ENCODE peak calls at places on chromosomes 11 and 22, in ten cellular contexts. E is stomach, A is cardiac fibroblast, B is transverse colon, V is HFF-Myc, X is glutamatergic neuron, U is Calu3, H is right lobe of liver, O is heart right ventricle, C is cardiac muscle cell. Y is an unnamed sample.

GRCh38 chr11:134155456-134155855 is 68.3 kb downstream of the NCAPD3 start:
- DNase-seq in E (no peak), A (no peak), B (no peak), V (no peak), X (no peak), U (no peak), H (no peak), O (no peak), C (no peak), Y (no peak)

GRCh38 chr11:131957891-131958290 is 587.5 kb downstream of the NTM start:
- DNase-seq in E (no peak), A (no peak), B (no peak), V (peak), X (no peak), U (no peak), H (no peak), O (no peak), C (no peak), Y (no peak)

GRCh38 chr11:133978816-133979215 is 22.0 kb upstream of the IGSF9B start:
- DNase-seq in E (no peak), A (peak), B (no peak), V (no peak), X (no peak), U (no peak), H (no peak), O (no peak), C (no peak), Y (no peak)

GRCh38 chr11:62879150-62879549 is 1.5 kb upstream of the SLC3A2 start:
- DNase-seq in E (no peak), A (no peak), B (no peak), V (no peak), X (no peak), U (no peak), H (no peak), O (no peak), C (no peak), Y (no peak)

GRCh38 chr22:46728470-46728869 is 9.6 kb downstream of the CERK start:
- DNase-seq in E (no peak), A (no peak), B (no peak), V (no peak), X (no peak), U (no peak), H (no peak), O (no peak), C (no peak), Y (no peak)

GRCh38 chr11:126654886-126655806 is 299.7 kb downstream of the ST3GAL4 start:
- DNase-seq in E (no peak), A (no peak), B (no peak), V (no peak), X (peak), U (no peak), H (no peak), O (no peak), C (no peak), Y (no peak)

GRCh38 chr11:17991799-17992433 is 20.9 kb downstream of the SERGEF start:
- DNase-seq in E (peak), A (peak), B (peak), V (no peak), X (peak), U (peak), H (no peak), O (peak), C (peak), Y (no peak)

GRCh38 chr11:75265851-75266531 is 25.4 kb downstream of the TPBGL start:
- DNase-seq in E (no peak), A (peak), B (peak), V (no peak), X (peak), U (no peak), H (peak), O (no peak), C (peak), Y (no peak)

GRCh38 chr11:66327171-66328035 is 8.8 kb downstream of the RIN1 start:
- DNase-seq in E (no peak), A (peak), B (no peak), V (no peak), X (no peak), U (no peak), H (no peak), O (no peak), C (peak), Y (no peak)

GRCh38 chr11:12434255-12434654 is 56.9 kb downstream of the PARVA start:
- DNase-seq in E (no peak), A (no peak), B (no peak), V (no peak), X (no peak), U (no peak), H (no peak), O (no peak), C (no peak), Y (no peak)

GRCh38 chr22:36771376-36772063 is 4.4 kb downstream of the IFT27 start:
- DNase-seq in E (no peak), A (no peak), B (no peak), V (no peak), X (no peak), U (no peak), H (no peak), O (no peak), C (no peak), Y (peak)

GRCh38 chr11:116868066-116868465 is 30.6 kb upstream of the APOA1 start:
- DNase-seq in E (no peak), A (no peak), B (no peak), V (no peak), X (no peak), U (no peak), H (no peak), O (no peak), C (no peak), Y (no peak)

GRCh38 chr11:86523738-86524602 is 148.4 kb downstream of the ME3 start:
- DNase-seq in E (peak), A (peak), B (no peak), V (no peak), X (no peak), U (peak), H (no peak), O (no peak), C (peak), Y (no peak)

GRCh38 chr11:45158210-45158644 is 11.8 kb downstream of the PRDM11 start:
- DNase-seq in E (no peak), A (no peak), B (peak), V (no peak), X (no peak), U (no peak), H (no peak), O (no peak), C (peak), Y (peak)

GRCh38 chr11:130070829-130071205 is 1.1 kb downstream of the APLP2 start:
- DNase-seq in E (no peak), A (peak), B (peak), V (no peak), X (no peak), U (no peak), H (peak), O (no peak), C (peak), Y (no peak)

GRCh38 chr11:61978703-61979661 is 11.5 kb upstream of the FTH1 start:
- DNase-seq in E (no peak), A (peak), B (no peak), V (no peak), X (no peak), U (no peak), H (peak), O (peak), C (peak), Y (no peak)

GRCh38 chr11:45671246-45672171 is 6.1 kb upstream of the CHST1 start:
- DNase-seq in E (no peak), A (no peak), B (no peak), V (no peak), X (no peak), U (peak), H (no peak), O (no peak), C (no peak), Y (no peak)

GRCh38 chr11:100739636-100740035 is 52.5 kb downstream of the ARHGAP42 start:
- DNase-seq in E (peak), A (peak), B (no peak), V (no peak), X (no peak), U (peak), H (no peak), O (peak), C (peak), Y (no peak)

GRCh38 chr11:75495749-75496641 is 29.7 kb downstream of the GDPD5 start:
- DNase-seq in E (no peak), A (no peak), B (no peak), V (no peak), X (no peak), U (no peak), H (no peak), O (no peak), C (no peak), Y (no peak)

GRCh38 chr22:38228326-38228872 is 26.6 kb downstream of the MAFF start:
- DNase-seq in E (no peak), A (no peak), B (no peak), V (no peak), X (no peak), U (no peak), H (no peak), O (no peak), C (peak), Y (no peak)

GRCh38 chr11:68267881-68268240 is 3.9 kb downstream of the C11orf24 start:
- DNase-seq in E (no peak), A (no peak), B (no peak), V (no peak), X (no peak), U (no peak), H (no peak), O (no peak), C (no peak), Y (no peak)

GRCh38 chr11:60950933-60951610 is 904 bp downstream of the SLC15A3 start:
- DNase-seq in E (peak), A (no peak), B (no peak), V (no peak), X (no peak), U (no peak), H (no peak), O (no peak), C (peak), Y (no peak)

GRCh38 chr11:33692013-33692504 is 8.6 kb downstream of the C11orf91 start:
- DNase-seq in E (peak), A (peak), B (peak), V (peak), X (no peak), U (peak), H (no peak), O (peak), C (peak), Y (no peak)

GRCh38 chr22:49938565-49939136 is 20.2 kb downstream of the CRELD2 start:
- DNase-seq in E (peak), A (no peak), B (no peak), V (no peak), X (no peak), U (no peak), H (no peak), O (no peak), C (no peak), Y (no peak)

GRCh38 chr22:49369726-49370717 is 457.7 kb downstream of the BRD1 start:
- DNase-seq in E (peak), A (no peak), B (no peak), V (no peak), X (no peak), U (no peak), H (no peak), O (no peak), C (no peak), Y (no peak)

GRCh38 chr11:130031945-130032344 is 29.3 kb upstream of the PRDM10 start:
- DNase-seq in E (no peak), A (peak), B (no peak), V (no peak), X (no peak), U (no peak), H (no peak), O (no peak), C (no peak), Y (no peak)

GRCh38 chr22:50700387-50701075 is 27.9 kb downstream of the SHANK3 start:
- DNase-seq in E (no peak), A (no peak), B (no peak), V (no peak), X (peak), U (no peak), H (peak), O (no peak), C (no peak), Y (no peak)

DNA sequence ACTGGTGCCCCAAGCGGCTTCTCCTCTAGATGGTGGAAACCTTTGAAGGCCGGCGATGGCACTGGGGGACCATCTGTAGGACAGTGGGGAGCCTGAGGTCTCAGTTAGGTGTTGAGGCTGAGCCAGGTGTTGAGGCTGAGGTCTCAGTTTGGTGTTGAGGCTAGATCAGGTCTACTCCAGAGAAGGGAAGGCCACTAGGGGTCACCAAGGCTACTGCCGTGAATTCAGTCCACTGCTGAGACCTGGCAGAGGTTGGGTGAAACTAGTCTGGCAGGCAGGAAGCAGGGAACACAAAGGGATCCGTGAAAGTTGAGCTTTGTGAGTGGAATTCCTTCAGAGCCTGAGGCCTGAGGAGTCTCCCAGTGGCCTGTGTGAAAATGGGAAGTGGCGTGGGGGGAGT is 123.8 kb upstream of the FGF3 start:
- DNase-seq in E (peak), A (no peak), B (no peak), V (no peak), X (no peak), U (peak), H (no peak), O (no peak), C (no peak), Y (no peak)
- TF ChIP-seq CTCF in E (no peak), A (no peak), B (no peak), V (no peak), X (no peak), U (peak), H (peak), O (no peak), C (peak), Y (no peak)

GRCh38 chr11:1309498-1310314 is at the start of gene TOLLIP:
- DNase-seq in E (peak), A (peak), B (peak), V (peak), X (peak), U (peak), H (peak), O (peak), C (peak), Y (peak)
- TF ChIP-seq CTCF in E (peak), A (peak), B (no peak), V (no peak), X (no peak), U (no peak), H (peak), O (no peak), C (peak), Y (no peak)

GRCh38 chr22:24507742-24508141 is 12.6 kb downstream of the UPB1 start:
- DNase-seq in E (no peak), A (no peak), B (no peak), V (no peak), X (no peak), U (no peak), H (no peak), O (no peak), C (no peak), Y (no peak)
- TF ChIP-seq CTCF in E (no peak), A (no peak), B (no peak), V (no peak), X (no peak), U (no peak), H (no peak), O (no peak), C (no peak), Y (no peak)

DNA sequence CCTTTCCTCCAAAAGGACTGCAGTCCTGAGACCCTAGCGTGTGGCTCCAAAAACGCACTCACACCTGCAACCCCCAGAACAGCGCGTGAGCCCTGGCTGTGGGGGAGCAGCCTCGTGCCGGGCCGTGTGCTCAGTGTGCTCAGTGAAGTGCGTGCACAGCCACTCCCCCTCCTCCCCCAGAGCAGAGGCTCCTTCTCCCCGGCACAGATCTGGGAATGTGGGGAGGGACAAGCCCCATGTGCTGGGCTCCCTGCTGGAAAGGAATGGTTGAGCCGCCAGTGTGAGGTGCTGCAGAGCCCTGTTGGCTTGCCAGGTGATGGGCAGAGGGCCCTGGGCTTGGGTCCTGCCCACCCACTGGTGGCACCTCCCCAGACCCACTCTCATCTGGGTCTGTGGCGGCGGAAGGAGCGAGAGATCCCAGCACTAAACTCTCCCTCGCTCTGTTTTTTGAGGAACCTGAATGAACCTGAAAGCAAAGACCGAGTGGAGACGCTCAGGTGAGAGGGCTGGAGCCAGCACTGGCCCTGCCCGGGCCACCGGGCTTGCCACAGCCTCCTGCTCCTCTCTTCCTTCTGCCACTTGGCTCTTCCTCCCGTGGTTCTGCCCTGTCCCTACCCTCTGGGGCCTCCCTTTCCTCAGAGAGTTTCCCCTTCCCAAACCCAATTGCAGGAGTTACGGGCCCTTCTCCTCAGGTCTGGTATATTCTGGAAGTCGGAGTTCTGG is 9.0 kb downstream of the RCOR2 start:
- DNase-seq in E (no peak), A (no peak), B (no peak), V (no peak), X (no peak), U (no peak), H (no peak), O (no peak), C (no peak), Y (no peak)
- TF ChIP-seq CTCF in E (no peak), A (no peak), B (no peak), V (no peak), X (no peak), U (no peak), H (no peak), O (no peak), C (no peak), Y (no peak)

GRCh38 chr11:104614117-104614716 is 284.0 kb downstream of the CASP12 start:
- DNase-seq in E (no peak), A (no peak), B (no peak), V (no peak), X (no peak), U (no peak), H (no peak), O (no peak), C (no peak), Y (no peak)

GRCh38 chr11:104610597-104610996 is 287.7 kb downstream of the CASP12 start:
- DNase-seq in E (no peak), A (no peak), B (no peak), V (no peak), X (no peak), U (no peak), H (no peak), O (no peak), C (no peak), Y (no peak)

GRCh38 chr11:104609766-104610165 is 288.5 kb downstream of the CASP12 start:
- DNase-seq in E (no peak), A (no peak), B (no peak), V (no peak), X (no peak), U (no peak), H (no peak), O (peak), C (peak), Y (no peak)

DNA sequence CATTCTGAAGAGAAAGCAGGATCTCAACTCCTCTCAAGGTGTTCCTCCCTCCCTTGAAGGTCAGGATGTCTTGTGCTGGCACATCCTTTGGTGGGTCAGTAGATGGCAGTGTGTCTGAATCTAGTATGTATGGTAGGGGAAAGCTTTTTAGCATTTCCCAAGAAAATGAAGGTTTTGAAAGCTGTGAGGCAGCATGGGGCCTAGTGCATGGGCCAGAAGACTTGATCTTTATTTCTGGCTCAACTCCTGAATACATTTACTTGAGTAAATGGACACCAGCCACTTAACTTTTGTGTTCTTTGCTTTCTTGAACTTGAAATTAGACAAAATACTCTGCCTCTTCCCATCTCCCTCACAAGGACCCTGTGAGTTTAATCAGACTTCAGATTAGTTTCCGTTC is 289.0 kb downstream of the CASP12 start:
- DNase-seq in E (no peak), A (peak), B (peak), V (peak), X (no peak), U (peak), H (no peak), O (peak), C (peak), Y (no peak)
- TF ChIP-seq CTCF in E (peak), A (peak), B (peak), V (peak), X (peak), U (peak), H (peak), O (peak), C (peak), Y (peak)

GRCh38 chr11:2366271-2366670 is 10.8 kb upstream of the CD81 start:
- DNase-seq in E (no peak), A (no peak), B (no peak), V (no peak), X (no peak), U (no peak), H (no peak), O (no peak), C (peak), Y (no peak)

GRCh38 chr11:2367266-2368160 is 9.6 kb upstream of the CD81 start:
- DNase-seq in E (no peak), A (no peak), B (no peak), V (no peak), X (no peak), U (no peak), H (peak), O (no peak), C (no peak), Y (no peak)

GRCh38 chr11:2368178-2368850 is 8.8 kb upstream of the CD81 start:
- DNase-seq in E (no peak), A (no peak), B (no peak), V (no peak), X (no peak), U (no peak), H (no peak), O (no peak), C (no peak), Y (no peak)

GRCh38 chr11:2365571-2366210 is 11.4 kb upstream of the CD81 start:
- DNase-seq in E (no peak), A (no peak), B (no peak), V (no peak), X (no peak), U (no peak), H (no peak), O (no peak), C (no peak), Y (no peak)

GRCh38 chr11:2366733-2367132 is 10.4 kb upstream of the CD81 start:
- DNase-seq in E (no peak), A (no peak), B (no peak), V (no peak), X (no peak), U (no peak), H (no peak), O (no peak), C (no peak), Y (no peak)
- TF ChIP-seq CTCF in E (no peak), A (no peak), B (no peak), V (no peak), X (no peak), U (no peak), H (no peak), O (no peak), C (no peak), Y (no peak)

DNA sequence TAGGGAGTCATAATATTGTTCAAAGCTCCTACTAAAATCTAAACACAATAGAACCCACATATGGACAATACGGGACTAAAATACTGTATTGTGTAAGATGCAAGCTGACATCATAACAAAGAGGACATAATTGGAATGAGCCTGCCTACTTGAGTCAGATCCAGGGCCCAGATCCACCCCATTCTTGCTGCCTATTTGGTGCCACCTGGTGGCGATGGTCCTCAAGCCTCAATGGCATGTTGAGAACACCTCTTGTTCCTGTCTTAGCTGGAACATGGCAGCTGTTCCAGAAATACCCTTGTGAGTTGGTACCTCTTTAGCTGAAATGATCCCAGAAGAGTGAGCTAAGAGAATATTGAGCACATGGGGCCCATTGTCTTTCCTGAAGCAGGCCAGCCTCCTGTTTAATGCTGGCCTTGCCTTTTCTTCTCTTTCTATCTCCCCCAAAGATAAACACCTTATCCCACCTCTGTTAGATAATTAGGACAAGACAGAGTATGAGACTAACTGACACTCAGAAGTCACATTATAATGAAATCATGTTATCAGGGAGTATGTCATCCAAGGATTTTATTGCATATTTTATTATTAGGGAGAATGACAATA is 680.9 kb upstream of the ANO5 start:
- DNase-seq in E (peak), A (peak), B (peak), V (no peak), X (peak), U (peak), H (peak), O (no peak), C (peak), Y (peak)
- TF ChIP-seq CTCF in E (peak), A (peak), B (peak), V (peak), X (peak), U (peak), H (peak), O (no peak), C (peak), Y (peak)